ENCODE peak calls at places on chromosomes 4 and X, in eight cellular contexts. One of them, this sample, is unnamed. For H3K36me3, the result is how much of the 10 kb centered on the place peaks cover.

GRCh38 chr4:155248002-155248896 is 39.8 kb downstream of the NPY2R start:
- DNase-seq in GM12878: no peak
- DNase-seq in sigmoid colon: no peak
- DNase-seq in K562: no peak
- DNase-seq in stomach: no peak
- DNase-seq in transverse colon: no peak
- DNase-seq in suprapubic skin: no peak
- DNase-seq in ovary: no peak
- DNase-seq in this sample: no peak

GRCh38 chr4:86452323-86452995 is 92.6 kb upstream of the MAPK10 start:
- DNase-seq in suprapubic skin: no peak
- DNase-seq in sigmoid colon: no peak
- DNase-seq in GM12878: no peak
- DNase-seq in transverse colon: no peak
- DNase-seq in stomach: no peak
- DNase-seq in ovary: peak
- DNase-seq in K562: no peak
- DNase-seq in this sample: no peak

GRCh38 chrX:46759645-46759974 is 692 bp upstream of the SLC9A7 start:
- DNase-seq in K562: no peak
- DNase-seq in suprapubic skin: no peak
- DNase-seq in ovary: no peak
- DNase-seq in transverse colon: no peak
- DNase-seq in GM12878: no peak
- DNase-seq in stomach: no peak
- DNase-seq in sigmoid colon: no peak
- DNase-seq in this sample: no peak

GRCh38 chrX:4844376-4844775 is 1130.9 kb upstream of the PRKX start:
- DNase-seq in sigmoid colon: no peak
- DNase-seq in stomach: peak
- DNase-seq in transverse colon: no peak
- DNase-seq in GM12878: no peak
- DNase-seq in K562: no peak
- DNase-seq in ovary: no peak
- DNase-seq in suprapubic skin: no peak
- DNase-seq in this sample: no peak

GRCh38 chrX:32155044-32155638 is 1056.2 kb downstream of the DMD start:
- DNase-seq in GM12878: no peak
- DNase-seq in transverse colon: no peak
- DNase-seq in ovary: no peak
- DNase-seq in suprapubic skin: no peak
- DNase-seq in stomach: no peak
- DNase-seq in sigmoid colon: no peak
- DNase-seq in K562: no peak
- DNase-seq in this sample: no peak

GRCh38 chr4:41687971-41688370 is 60.6 kb downstream of the PHOX2B start:
- DNase-seq in transverse colon: no peak
- DNase-seq in suprapubic skin: no peak
- DNase-seq in ovary: no peak
- DNase-seq in GM12878: no peak
- DNase-seq in stomach: no peak
- DNase-seq in K562: no peak
- DNase-seq in sigmoid colon: no peak
- DNase-seq in this sample: no peak

GRCh38 chr4:151788021-151788420 is 27.2 kb upstream of the GATB start:
- DNase-seq in GM12878: no peak
- DNase-seq in transverse colon: no peak
- DNase-seq in ovary: no peak
- DNase-seq in K562: no peak
- DNase-seq in stomach: no peak
- DNase-seq in suprapubic skin: no peak
- DNase-seq in sigmoid colon: no peak
- DNase-seq in this sample: no peak

GRCh38 chr4:8761167-8761823 is 110.3 kb downstream of the HMX1 start:
- DNase-seq in ovary: no peak
- DNase-seq in GM12878: no peak
- DNase-seq in K562: no peak
- DNase-seq in transverse colon: no peak
- DNase-seq in suprapubic skin: peak
- DNase-seq in stomach: no peak
- DNase-seq in sigmoid colon: peak
- DNase-seq in this sample: peak

GRCh38 chr4:184451726-184452125 is 22.6 kb downstream of the IRF2 start:
- DNase-seq in K562: peak
- DNase-seq in stomach: no peak
- DNase-seq in sigmoid colon: no peak
- DNase-seq in ovary: no peak
- DNase-seq in transverse colon: no peak
- DNase-seq in GM12878: no peak
- DNase-seq in suprapubic skin: no peak
- DNase-seq in this sample: no peak

GRCh38 chr4:183924362-183925044 is 19.4 kb downstream of the STOX2 start:
- DNase-seq in ovary: no peak
- DNase-seq in transverse colon: no peak
- DNase-seq in stomach: peak
- DNase-seq in K562: no peak
- DNase-seq in GM12878: no peak
- DNase-seq in sigmoid colon: no peak
- DNase-seq in suprapubic skin: no peak
- DNase-seq in this sample: no peak

GRCh38 chr4:122003335-122003734 is 51.5 kb upstream of the TRPC3 start:
- DNase-seq in K562: peak
- DNase-seq in GM12878: peak
- DNase-seq in sigmoid colon: no peak
- DNase-seq in ovary: no peak
- DNase-seq in stomach: no peak
- DNase-seq in transverse colon: peak
- DNase-seq in suprapubic skin: no peak
- DNase-seq in this sample: no peak

GRCh38 chrX:119602701-119603255 is 3.4 kb downstream of the NKRF start:
- DNase-seq in K562: no peak
- DNase-seq in sigmoid colon: no peak
- DNase-seq in stomach: no peak
- DNase-seq in suprapubic skin: no peak
- DNase-seq in GM12878: no peak
- DNase-seq in ovary: no peak
- DNase-seq in transverse colon: no peak
- DNase-seq in this sample: no peak

GRCh38 chr4:1802720-1803522 is 9.8 kb downstream of the FGFR3 start:
- DNase-seq in sigmoid colon: no peak
- DNase-seq in suprapubic skin: no peak
- DNase-seq in transverse colon: no peak
- DNase-seq in ovary: no peak
- DNase-seq in K562: no peak
- DNase-seq in GM12878: no peak
- DNase-seq in stomach: no peak
- DNase-seq in this sample: peak
- H3K36me3 ChIP-seq in sigmoid colon: under half
- H3K36me3 ChIP-seq in suprapubic skin: under half
- H3K36me3 ChIP-seq in transverse colon: under half
- H3K36me3 ChIP-seq in ovary: under half
- H3K36me3 ChIP-seq in K562: half or more
- H3K36me3 ChIP-seq in GM12878: under half
- H3K36me3 ChIP-seq in stomach: under half
- H3K36me3 ChIP-seq in this sample: under half

GRCh38 chr4:1001561-1002130 is 8.4 kb upstream of the SLC26A1 start:
- DNase-seq in transverse colon: no peak
- DNase-seq in stomach: no peak
- DNase-seq in GM12878: no peak
- DNase-seq in K562: no peak
- DNase-seq in sigmoid colon: no peak
- DNase-seq in ovary: no peak
- DNase-seq in suprapubic skin: no peak
- DNase-seq in this sample: no peak

GRCh38 chr4:1000686-1001260 is 7.6 kb upstream of the SLC26A1 start:
- DNase-seq in suprapubic skin: no peak
- DNase-seq in K562: no peak
- DNase-seq in GM12878: no peak
- DNase-seq in transverse colon: no peak
- DNase-seq in ovary: no peak
- DNase-seq in stomach: no peak
- DNase-seq in sigmoid colon: no peak
- DNase-seq in this sample: peak

GRCh38 chr4:998096-998691 is 5.0 kb upstream of the SLC26A1 start:
- DNase-seq in K562: no peak
- DNase-seq in transverse colon: no peak
- DNase-seq in ovary: no peak
- DNase-seq in sigmoid colon: no peak
- DNase-seq in suprapubic skin: no peak
- DNase-seq in GM12878: no peak
- DNase-seq in stomach: no peak
- DNase-seq in this sample: peak

GRCh38 chr4:1002131-1002630 is 9.0 kb upstream of the SLC26A1 start:
- DNase-seq in GM12878: no peak
- DNase-seq in sigmoid colon: no peak
- DNase-seq in ovary: no peak
- DNase-seq in transverse colon: peak
- DNase-seq in suprapubic skin: no peak
- DNase-seq in stomach: peak
- DNase-seq in K562: no peak
- DNase-seq in this sample: peak

DNA sequence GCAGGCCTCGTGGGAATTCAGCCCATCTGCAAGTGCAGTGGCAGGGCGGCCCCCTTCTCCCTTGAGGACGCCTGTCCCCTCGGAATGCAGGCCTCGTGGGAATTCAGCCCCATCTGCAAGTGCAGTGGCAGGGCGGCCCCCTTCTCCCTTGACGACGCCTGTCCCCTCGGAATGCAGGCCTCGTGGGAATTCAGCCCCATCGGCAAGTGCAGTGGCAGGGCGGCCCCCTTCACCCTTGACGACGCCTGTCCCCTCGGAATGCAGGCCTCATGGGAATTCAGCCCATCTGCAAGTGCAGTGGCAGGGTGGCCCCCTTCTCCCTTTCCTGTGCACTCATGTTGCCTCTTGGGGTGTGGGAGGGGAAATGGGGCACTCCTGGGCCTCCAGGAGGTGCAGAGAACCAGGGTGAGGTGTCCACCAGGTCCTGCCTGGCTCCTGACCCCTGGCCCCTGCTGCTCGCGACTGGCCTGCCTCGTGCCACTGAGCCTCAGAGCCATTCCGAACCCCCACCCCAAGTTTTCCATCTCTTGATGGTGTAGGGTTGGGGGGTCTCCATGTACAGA is 6.7 kb upstream of the SLC26A1 start:
- DNase-seq in stomach: no peak
- DNase-seq in K562: no peak
- DNase-seq in transverse colon: no peak
- DNase-seq in GM12878: no peak
- DNase-seq in ovary: no peak
- DNase-seq in suprapubic skin: no peak
- DNase-seq in sigmoid colon: no peak
- DNase-seq in this sample: peak
- TF ChIP-seq EP300 in stomach: no peak
- TF ChIP-seq EP300 in K562: no peak
- TF ChIP-seq EP300 in transverse colon: no peak
- TF ChIP-seq EP300 in GM12878: no peak
- TF ChIP-seq EP300 in ovary: no peak
- TF ChIP-seq EP300 in suprapubic skin: no peak
- TF ChIP-seq EP300 in sigmoid colon: no peak
- TF ChIP-seq EP300 in this sample: no peak

DNA sequence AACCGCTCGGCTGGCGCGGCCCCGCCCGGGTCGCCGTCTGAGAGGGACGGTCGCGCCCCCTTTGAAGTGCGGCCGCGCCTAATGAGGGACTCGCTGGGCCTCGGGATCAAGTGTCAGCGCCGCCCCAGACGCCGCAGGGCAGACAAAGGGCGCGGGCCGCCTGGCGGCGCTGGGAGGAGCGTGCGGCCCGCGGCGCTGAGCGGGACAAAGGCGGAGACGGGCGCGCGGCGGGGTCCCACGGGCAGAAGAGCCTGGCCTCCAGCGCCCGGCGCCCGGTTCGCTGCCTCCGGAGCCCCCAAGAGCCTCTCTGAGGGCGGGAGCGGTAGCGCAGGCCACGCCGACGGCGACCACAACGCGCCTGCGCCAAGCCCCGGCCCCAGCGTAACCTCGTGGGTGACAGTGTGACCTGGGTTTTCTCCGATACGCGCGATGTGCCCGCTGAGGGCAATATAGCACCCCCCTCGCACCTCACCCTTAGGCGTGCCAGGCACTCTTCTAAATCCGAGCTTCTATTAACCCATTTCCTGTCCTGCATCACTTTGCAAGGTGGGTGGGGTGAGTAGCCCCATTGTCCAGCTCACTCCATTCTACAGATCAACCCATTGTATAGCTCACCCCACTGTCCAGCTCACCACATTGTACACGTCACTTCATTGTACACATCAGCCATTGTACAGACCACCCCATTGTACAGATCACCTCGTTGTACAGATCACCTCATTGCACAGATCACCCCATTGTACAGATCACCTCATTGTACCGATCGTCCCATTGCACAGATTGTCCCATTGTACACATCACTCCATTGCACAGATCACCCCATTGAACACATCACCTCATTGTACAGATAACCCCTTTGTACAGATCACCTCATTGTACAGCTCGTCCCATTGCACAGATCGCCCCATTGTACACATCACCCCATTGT is 33.7 kb upstream of the STX18 start:
- DNase-seq in suprapubic skin: peak
- DNase-seq in K562: peak
- DNase-seq in GM12878: peak
- DNase-seq in ovary: peak
- DNase-seq in stomach: peak
- DNase-seq in transverse colon: peak
- DNase-seq in sigmoid colon: peak
- DNase-seq in this sample: peak
- TF ChIP-seq POLR2A in suprapubic skin: no peak
- TF ChIP-seq POLR2A in K562: no peak
- TF ChIP-seq POLR2A in GM12878: peak
- TF ChIP-seq POLR2A in ovary: no peak
- TF ChIP-seq POLR2A in stomach: no peak
- TF ChIP-seq POLR2A in transverse colon: no peak
- TF ChIP-seq POLR2A in sigmoid colon: no peak
- TF ChIP-seq POLR2A in this sample: no peak

GRCh38 chr4:110059556-110060191 is 138.7 kb downstream of the ELOVL6 start:
- DNase-seq in ovary: no peak
- DNase-seq in sigmoid colon: no peak
- DNase-seq in suprapubic skin: no peak
- DNase-seq in GM12878: peak
- DNase-seq in transverse colon: peak
- DNase-seq in K562: no peak
- DNase-seq in stomach: no peak
- DNase-seq in this sample: no peak

GRCh38 chr4:110061101-110061500 is 137.3 kb downstream of the ELOVL6 start:
- DNase-seq in suprapubic skin: no peak
- DNase-seq in transverse colon: no peak
- DNase-seq in GM12878: no peak
- DNase-seq in stomach: no peak
- DNase-seq in ovary: no peak
- DNase-seq in K562: no peak
- DNase-seq in sigmoid colon: no peak
- DNase-seq in this sample: no peak

GRCh38 chr4:110058677-110059076 is 139.7 kb downstream of the ELOVL6 start:
- DNase-seq in ovary: no peak
- DNase-seq in K562: no peak
- DNase-seq in transverse colon: no peak
- DNase-seq in suprapubic skin: no peak
- DNase-seq in stomach: no peak
- DNase-seq in sigmoid colon: no peak
- DNase-seq in GM12878: no peak
- DNase-seq in this sample: no peak

GRCh38 chr4:110049951-110050925 is 137.6 kb downstream of the EGF start:
- DNase-seq in stomach: peak
- DNase-seq in suprapubic skin: no peak
- DNase-seq in K562: peak
- DNase-seq in ovary: no peak
- DNase-seq in GM12878: peak
- DNase-seq in sigmoid colon: no peak
- DNase-seq in transverse colon: peak
- DNase-seq in this sample: no peak

GRCh38 chr4:110055014-110055768 is 142.5 kb downstream of the EGF start:
- DNase-seq in GM12878: peak
- DNase-seq in transverse colon: no peak
- DNase-seq in stomach: no peak
- DNase-seq in ovary: no peak
- DNase-seq in suprapubic skin: no peak
- DNase-seq in sigmoid colon: no peak
- DNase-seq in K562: no peak
- DNase-seq in this sample: no peak
- H3K36me3 ChIP-seq in GM12878: under half
- H3K36me3 ChIP-seq in transverse colon: under half
- H3K36me3 ChIP-seq in stomach: under half
- H3K36me3 ChIP-seq in ovary: under half
- H3K36me3 ChIP-seq in suprapubic skin: under half
- H3K36me3 ChIP-seq in sigmoid colon: under half
- H3K36me3 ChIP-seq in K562: half or more
- H3K36me3 ChIP-seq in this sample: under half